ENCODE peak calls at places on chromosome 15, in seven cellular contexts. M is effector memory CD4-positive, alpha-beta T cell; A is body of pancreas; W is astrocyte; J is A549; X is transverse colon; P is CD8-positive, alpha-beta T cell. T is an unnamed sample. For H3K4me1, the result is how much of the 10 kb centered on the place peaks cover.

GRCh38 chr15:77497108-77497737 is 76.5 kb downstream of the HMG20A start:
- DNase-seq in X (peak), J (no peak), M (no peak), W (peak), P (no peak), A (peak), T (no peak)

GRCh38 chr15:83278191-83278590 is 6.3 kb downstream of the BNC1 start:
- DNase-seq in A (no peak), J (no peak), W (peak), X (no peak), M (no peak), P (no peak), T (no peak)

GRCh38 chr15:98548172-98548971 is 100.0 kb upstream of the IGF1R start:
- DNase-seq in P (no peak), M (no peak), A (peak), X (peak), J (peak), W (peak), T (peak)

GRCh38 chr15:57685719-57686118 is 20.8 kb upstream of the POLR2M start:
- DNase-seq in W (no peak), X (no peak), P (no peak), M (no peak), A (no peak), J (no peak), T (no peak)

GRCh38 chr15:96515391-96515790 is 184.9 kb downstream of the NR2F2 start:
- DNase-seq in P (no peak), M (no peak), W (no peak), J (no peak), A (no peak), X (no peak), T (no peak)

GRCh38 chr15:22893081-22893480 is 54.6 kb downstream of the NIPA2 start:
- DNase-seq in W (no peak), A (no peak), P (no peak), J (no peak), X (no peak), M (no peak), T (no peak)

GRCh38 chr15:73688455-73688854 is 4.3 kb downstream of the CD276 start:
- DNase-seq in W (peak), J (no peak), X (no peak), A (no peak), M (no peak), P (no peak), T (no peak)

GRCh38 chr15:98903377-98904018 is 104.1 kb downstream of the PGPEP1L start:
- DNase-seq in A (no peak), W (peak), J (peak), X (no peak), P (no peak), M (no peak), T (peak)

GRCh38 chr15:45521596-45522167 is 873 bp downstream of the SLC30A4 start:
- DNase-seq in J (no peak), P (no peak), A (no peak), W (peak), M (no peak), X (peak), T (no peak)

GRCh38 chr15:71447328-71448250 is 332.3 kb downstream of the THSD4 start:
- DNase-seq in M (no peak), P (no peak), A (no peak), W (peak), X (no peak), J (peak), T (peak)

GRCh38 chr15:90192961-90193786 is 8.0 kb upstream of the SEMA4B start:
- DNase-seq in P (no peak), M (no peak), X (no peak), J (no peak), W (no peak), A (peak), T (no peak)

GRCh38 chr15:68262514-68263356 is 14.8 kb upstream of the FEM1B start:
- DNase-seq in J (no peak), W (no peak), M (no peak), A (no peak), P (no peak), X (no peak), T (no peak)
- H3K4me3 ChIP-seq in J (no peak), W (no peak), M (no peak), A (no peak), P (no peak), X (no peak), T (no peak)

DNA sequence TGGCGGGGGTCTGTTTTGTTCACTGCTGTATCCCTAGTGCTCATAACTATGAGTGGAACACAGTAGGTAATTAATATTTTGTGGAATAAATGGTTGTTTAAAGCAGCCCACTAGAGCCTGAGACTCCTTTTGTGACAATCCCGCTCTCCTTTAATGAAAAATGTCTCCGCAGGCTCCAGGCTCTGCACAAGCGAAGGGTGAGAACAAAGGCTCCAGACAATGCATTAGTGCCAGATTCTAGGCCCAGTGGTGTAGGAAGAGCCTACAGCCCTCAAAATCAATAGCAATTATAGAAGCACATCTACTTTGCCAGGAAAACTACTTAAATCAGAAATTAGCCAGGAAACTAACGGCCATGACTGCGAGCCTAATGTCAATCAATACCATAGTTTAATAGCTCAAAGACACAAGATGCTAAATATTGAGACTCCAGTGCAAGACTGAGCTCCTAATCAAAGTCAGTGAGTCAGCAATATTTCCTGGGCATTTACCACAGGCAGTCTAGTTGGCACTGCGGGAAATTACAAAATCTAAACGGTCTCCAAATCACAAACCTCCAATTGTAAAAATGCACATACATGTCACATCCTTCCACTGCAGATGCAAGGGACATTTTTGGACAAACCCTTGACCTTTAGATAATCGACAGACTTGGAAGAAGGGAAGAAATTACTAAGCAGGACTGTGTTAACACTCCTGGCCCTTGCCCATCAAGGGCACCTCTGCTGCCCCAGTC is 2.3 kb downstream of the ANXA2 start:
- DNase-seq in M (no peak), W (no peak), J (no peak), P (no peak), X (no peak), A (no peak), T (peak)
- H3K4me1 ChIP-seq in M (half or more), W (half or more), J (half or more), P (under half), X (half or more), A (half or more), T (half or more)

GRCh38 chr15:59918994-59919951 is 84.8 kb upstream of the FOXB1 start:
- DNase-seq in P (no peak), X (no peak), W (peak), M (no peak), A (no peak), J (peak), T (peak)
- H3K4me3 ChIP-seq in P (no peak), X (no peak), W (no peak), M (no peak), A (no peak), J (no peak), T (no peak)

GRCh38 chr15:63367390-63367789 is 14.3 kb downstream of the CA12 start:
- DNase-seq in J (peak), X (no peak), W (no peak), A (peak), M (no peak), P (no peak), T (no peak)
- H3K4me1 ChIP-seq in J (half or more), X (half or more), W (under half), A (half or more), M (under half), P (under half), T (under half)

T was measured in SJSA1.